ENCODE peak calls at places on chromosomes 13 and 19, in nine cellular contexts. R is HCT116, T is H1, D is PC-3, Y is PC-9, B is endothelial cell of umbilical vein, J is hepatocyte, U is fibroblast of lung, O is astrocyte. N is an unnamed sample.

GRCh38 chr19:18205180-18205915 is 1.5 kb upstream of the RAB3A start:
- DNase-seq in J (peak; percentile 84), O (peak; percentile 56), U (peak; percentile 82), D (peak; percentile 50), R (no peak), T (peak; percentile 67), B (peak; percentile 72), Y (peak; percentile 54), N (peak; percentile 92)

GRCh38 chr19:2248136-2249009 is 750 bp upstream of the AMH start:
- DNase-seq in J (no peak), D (no peak), R (no peak), T (no peak), U (no peak), B (no peak), O (no peak), Y (no peak), N (no peak)

GRCh38 chr19:28404462-28404861 is 808.5 kb downstream of the UQCRFS1 start:
- DNase-seq in B (no peak), D (no peak), O (no peak), Y (no peak), T (no peak), R (no peak), U (no peak), J (no peak), N (no peak)

GRCh38 chr13:97855570-97855970 is 97.9 kb upstream of the IPO5 start:
- DNase-seq in O (peak; percentile 73), J (peak; percentile 92), D (peak; percentile 77), U (peak; percentile 93), Y (peak; percentile 27), B (peak; percentile 78), T (no peak), R (peak; percentile 58), N (peak; percentile 88)

GRCh38 chr13:109332501-109333499 is 453.6 kb downstream of the IRS2 start:
- DNase-seq in O (no peak), U (no peak), Y (no peak), D (no peak), B (no peak), T (no peak), R (no peak), J (no peak), N (no peak)

GRCh38 chr13:92821324-92821723 is 405.3 kb upstream of the GPC6 start:
- DNase-seq in T (no peak), D (no peak), O (no peak), R (no peak), J (no peak), B (no peak), Y (no peak), U (no peak), N (no peak)

GRCh38 chr13:99034333-99035085 is 56.6 kb upstream of the DOCK9 start:
- DNase-seq in R (no peak), J (no peak), T (no peak), D (no peak), O (no peak), B (no peak), Y (no peak), U (no peak), N (no peak)

GRCh38 chr13:30191491-30192100 is 115.8 kb downstream of the KATNAL1 start:
- DNase-seq in R (no peak), J (peak; percentile 24), D (peak; percentile 47), U (no peak), B (no peak), O (peak; percentile 6), Y (no peak), T (no peak), N (peak; percentile 51)

GRCh38 chr13:41917641-41918040 is 43.3 kb downstream of the VWA8 start:
- DNase-seq in O (peak; percentile 72), J (no peak), R (no peak), T (no peak), Y (no peak), U (peak; percentile 87), D (no peak), B (peak; percentile 57), N (peak; percentile 72)

GRCh38 chr19:38543807-38544568 is 73.8 kb downstream of the MAP4K1 start:
- DNase-seq in U (peak; percentile 80), O (peak; percentile 81), B (peak; percentile 78), J (peak; percentile 77), R (peak; percentile 87), D (peak; percentile 80), Y (peak; percentile 60), T (no peak), N (peak; percentile 89)

GRCh38 chr19:55647732-55648656 is at the start of gene CCDC106:
- DNase-seq in J (peak; percentile 82), U (peak; percentile 75), B (peak; percentile 71), D (peak; percentile 68), R (no peak), Y (no peak), T (peak; percentile 89), O (peak; percentile 79), N (peak; percentile 75)

GRCh38 chr13:98910501-98910951 is 67.3 kb downstream of the DOCK9 start:
- DNase-seq in D (peak; percentile 75), Y (peak; percentile 14), T (no peak), R (peak; percentile 15), O (peak; percentile 52), J (no peak), U (peak; percentile 28), B (peak; percentile 98), N (peak; percentile 83)

GRCh38 chr19:10450853-10451609 is 30.7 kb downstream of the PDE4A start:
- DNase-seq in Y (no peak), D (peak; percentile 44), B (no peak), J (no peak), R (no peak), T (peak; percentile 81), U (no peak), O (no peak), N (no peak)

GRCh38 chr13:22926176-22927007 is 254.4 kb upstream of the SGCG start:
- DNase-seq in R (no peak), J (peak; percentile 70), T (peak; percentile 80), O (peak; percentile 12), D (no peak), U (peak; percentile 70), B (no peak), Y (no peak), N (peak; percentile 28)

GRCh38 chr13:31850041-31850440 is 110.7 kb downstream of the RXFP2 start:
- DNase-seq in Y (no peak), O (no peak), J (no peak), R (no peak), B (no peak), T (no peak), D (no peak), U (no peak), N (no peak)

GRCh38 chr13:47672982-47673670 is 327.9 kb downstream of the SUCLA2 start:
- DNase-seq in O (peak; percentile 94), T (no peak), U (peak; percentile 99), J (peak; percentile 16), D (peak; percentile 2), Y (no peak), R (no peak), B (no peak), N (peak; percentile 94)

GRCh38 chr19:40216777-40217026 is 1.5 kb downstream of the TTC9B start:
- DNase-seq in Y (no peak), R (no peak), O (no peak), U (no peak), J (no peak), D (no peak), T (no peak), B (no peak), N (no peak)

GRCh38 chr19:10848208-10848843 is at the start of gene C19orf38:
- DNase-seq in R (no peak), U (no peak), T (no peak), O (no peak), Y (no peak), J (no peak), B (no peak), D (no peak), N (no peak)

GRCh38 chr13:112159575-112160547 is 92.9 kb downstream of the SOX1 start:
- DNase-seq in B (no peak), T (no peak), Y (no peak), O (no peak), R (no peak), D (no peak), U (no peak), J (peak; percentile 69), N (no peak)
- TF ChIP-seq EZH2 in B (no peak), T (no peak), Y (no peak), O (no peak), R (no peak), D (no peak), U (no peak), J (no peak), N (no peak)

DNA sequence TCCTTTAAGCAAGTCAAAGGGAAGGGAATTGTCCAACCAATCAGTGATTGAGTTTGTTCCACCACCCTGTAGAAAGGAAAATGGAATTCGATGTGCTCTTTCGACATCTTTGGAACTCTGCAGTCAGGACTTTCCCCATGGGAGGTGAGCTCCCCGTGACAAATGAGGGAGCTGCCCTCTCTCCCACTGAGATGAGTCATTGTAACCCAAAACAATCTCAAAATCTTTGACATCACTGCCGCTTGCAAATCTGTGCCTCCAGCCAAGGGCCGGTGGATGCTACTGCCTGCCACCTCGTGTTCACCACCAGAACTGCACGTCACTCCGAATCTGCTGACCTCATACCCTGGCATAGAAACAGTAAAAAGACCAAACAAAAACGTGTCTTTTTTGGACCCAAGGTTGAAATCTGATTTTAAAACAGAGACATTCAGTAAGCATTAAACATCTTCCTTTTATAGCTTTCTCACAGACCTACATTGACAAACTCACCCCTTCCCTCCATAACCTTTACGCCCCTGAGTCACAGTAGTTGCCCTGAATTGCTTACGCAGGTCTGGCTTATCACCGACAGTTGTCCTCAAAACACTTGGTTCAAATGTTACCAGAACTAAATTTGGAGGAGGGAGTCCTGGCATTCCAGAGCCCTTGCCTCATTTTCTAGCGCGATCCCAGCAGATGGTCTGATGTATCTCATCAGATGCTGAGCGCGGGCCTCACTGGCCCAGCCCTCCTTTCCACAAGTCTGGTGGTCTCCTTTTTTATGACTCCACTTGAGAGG is 105.2 kb downstream of the COL4A2 start:
- DNase-seq in J (peak; percentile 90), U (peak; percentile 100), R (peak; percentile 66), Y (peak; percentile 88), D (peak; percentile 92), O (peak; percentile 99), T (peak; percentile 89), B (peak; percentile 93), N (peak; percentile 99)
- H3K4me1 ChIP-seq in J (peaks cover 17% of the 10 kb centered on the region), U (peaks cover 58% of the 10 kb centered on the region), R (peaks cover 3% of the 10 kb centered on the region), Y (peaks cover 19% of the 10 kb centered on the region), D (peaks cover 32% of the 10 kb centered on the region), O (peaks cover 59% of the 10 kb centered on the region), T (no peaks in the 10 kb centered on the region), B (peaks cover 53% of the 10 kb centered on the region), N (peaks cover 32% of the 10 kb centered on the region)

GRCh38 chr13:52837850-52838249 is 10.6 kb downstream of the PCDH8 start:
- DNase-seq in U (no peak), Y (no peak), D (no peak), B (no peak), O (no peak), J (no peak), T (no peak), R (no peak), N (no peak)
- H3K27me3 ChIP-seq in U (no peaks in the 10 kb centered on the region), Y (peaks cover 52% of the 10 kb centered on the region), D (peaks cover 3% of the 10 kb centered on the region), B (no peaks in the 10 kb centered on the region), O (peaks cover 7% of the 10 kb centered on the region), J (peaks cover 34% of the 10 kb centered on the region), T (peaks cover 2% of the 10 kb centered on the region), R (peaks cover 46% of the 10 kb centered on the region), N (no peaks in the 10 kb centered on the region)

GRCh38 chr19:58395979-58396627 is 647 bp downstream of the RNF225 start:
- DNase-seq in J (peak; percentile 41), Y (no peak), T (peak; percentile 82), D (no peak), U (no peak), B (no peak), O (no peak), R (no peak), N (peak; percentile 60)
- TF ChIP-seq EZH2 in J (no peak), Y (no peak), T (no peak), D (no peak), U (no peak), B (peak; percentile 90), O (no peak), R (no peak), N (no peak)

N was measured in GM23248.